ENCODE peak calls at places on chromosomes 6 and 20, in five cellular contexts. V is HCT116, B is ACHN, H is amygdala, X is EL. J is an unnamed sample.

GRCh38 chr6:33064723-33065122 is 8.7 kb downstream of the HLA-DPA1 start:
- DNase-seq in V (no peak), B (no peak), H (no peak), X (no peak), J (no peak)

GRCh38 chr20:30486103-30486478 is 771.4 kb upstream of the DEFB115 start:
- DNase-seq in V (no peak), B (no peak), H (no peak), X (no peak), J (no peak)

GRCh38 chr6:55276745-55277627 is 50.3 kb upstream of the GFRAL start:
- DNase-seq in V (peak), B (peak), H (no peak), X (peak), J (peak)

GRCh38 chr6:136511397-136511796 is 38.8 kb downstream of the MAP7 start:
- DNase-seq in V (no peak), B (no peak), H (no peak), X (no peak), J (no peak)

GRCh38 chr6:157669747-157670216 is 153.3 kb upstream of the SNX9 start:
- DNase-seq in V (no peak), B (no peak), H (peak), X (peak), J (no peak)

GRCh38 chr6:100237881-100238280 is 226.8 kb downstream of the SIM1 start:
- DNase-seq in V (no peak), B (no peak), H (no peak), X (no peak), J (no peak)

GRCh38 chr6:113031591-113031990 is 684.5 kb downstream of the RFPL4B start:
- DNase-seq in V (no peak), B (no peak), H (no peak), X (no peak), J (no peak)

GRCh38 chr6:4794140-4794707 is 18.0 kb downstream of the CDYL start:
- DNase-seq in V (no peak), B (no peak), H (peak), X (no peak), J (no peak)

GRCh38 chr6:43019152-43019551 is 2.3 kb upstream of the RRP36 start:
- DNase-seq in V (no peak), B (no peak), H (no peak), X (no peak), J (no peak)